ENCODE peak calls at places on chromosomes 2 and 18, in four cellular contexts. Q is HepG2, D is A549, C is GM12878. K is an unnamed sample.

GRCh38 chr2:10654069-10654468 is 35.7 kb downstream of the NOL10 start:
- DNase-seq in C (no peak), D (no peak), Q (no peak), K (no peak)

GRCh38 chr18:22977847-22978701 is 44.9 kb downstream of the RBBP8 start:
- DNase-seq in Q (no peak), D (peak), C (no peak), K (no peak)

GRCh38 chr2:37721219-37721600 is 49.8 kb upstream of the CDC42EP3 start:
- DNase-seq in C (no peak), D (no peak), Q (no peak), K (no peak)

GRCh38 chr18:40371673-40372072 is 1583.4 kb upstream of the PIK3C3 start:
- DNase-seq in D (no peak), Q (no peak), C (no peak), K (no peak)

GRCh38 chr2:8028036-8028435 is 653.8 kb upstream of the ID2 start:
- DNase-seq in D (no peak), Q (no peak), C (no peak), K (no peak)

GRCh38 chr2:121898483-121898882 is 143.0 kb downstream of the TSN start:
- DNase-seq in C (no peak), D (no peak), Q (no peak), K (no peak)

GRCh38 chr2:169221745-169222369 is 140.5 kb downstream of the LRP2 start:
- DNase-seq in C (no peak), Q (no peak), D (peak), K (peak)

GRCh38 chr2:7857904-7858303 is 824.0 kb upstream of the ID2 start:
- DNase-seq in Q (no peak), C (no peak), D (no peak), K (no peak)

GRCh38 chr2:196372276-196372809 is 201.0 kb upstream of the STK17B start:
- DNase-seq in Q (no peak), C (no peak), D (no peak), K (no peak)

GRCh38 chr2:204177977-204178522 is 241.5 kb downstream of the ICOS start:
- DNase-seq in C (peak), D (peak), Q (peak), K (peak)

GRCh38 chr18:40250218-40250617 is 1704.8 kb upstream of the PIK3C3 start:
- DNase-seq in C (no peak), Q (no peak), D (no peak), K (no peak)

GRCh38 chr2:5980351-5981054 is 288.3 kb downstream of the SOX11 start:
- DNase-seq in Q (no peak), D (no peak), C (no peak), K (no peak)

GRCh38 chr2:167890739-167891138 is 356.7 kb downstream of the STK39 start:
- DNase-seq in Q (no peak), C (no peak), D (no peak), K (no peak)

GRCh38 chr18:73245345-73245744 is 377.6 kb upstream of the NETO1 start:
- DNase-seq in D (no peak), Q (no peak), C (no peak), K (no peak)

GRCh38 chr2:202377308-202377736 is 1.2 kb downstream of the BMPR2 start:
- DNase-seq in D (peak), Q (peak), C (no peak), K (peak)

GRCh38 chr2:175007510-175007909 is 2.3 kb upstream of the CHN1 start:
- DNase-seq in D (no peak), Q (no peak), C (no peak), K (no peak)

GRCh38 chr2:45072064-45072861 is 63.0 kb upstream of the SIX2 start:
- DNase-seq in Q (no peak), D (no peak), C (no peak), K (no peak)

GRCh38 chr2:9703085-9703641 is 72.4 kb upstream of the YWHAQ start:
- DNase-seq in Q (peak), D (peak), C (no peak), K (no peak)

GRCh38 chr18:34493099-34493544 is 217.0 kb upstream of the DTNA start:
- DNase-seq in C (no peak), D (peak), Q (peak), K (no peak)

GRCh38 chr2:166106431-166107015 is 21.3 kb downstream of the SCN1A start:
- DNase-seq in D (peak), C (no peak), Q (peak), K (no peak)

GRCh38 chr2:101697124-101697793 is at the start of gene MAP4K4:
- DNase-seq in Q (peak), D (peak), C (no peak), K (peak)

GRCh38 chr2:145597809-145598208 is 1077.9 kb upstream of the ZEB2 start:
- DNase-seq in C (no peak), D (no peak), Q (no peak), K (no peak)

GRCh38 chr2:6750389-6751158 is 115.1 kb downstream of the CMPK2 start:
- DNase-seq in C (no peak), Q (no peak), D (no peak), K (peak)

GRCh38 chr2:69755862-69756467 is 14.0 kb downstream of the ANXA4 start:
- DNase-seq in D (peak), C (no peak), Q (peak), K (no peak)

GRCh38 chr2:234970467-234970866 is 18.6 kb downstream of the SH3BP4 start:
- DNase-seq in Q (no peak), D (no peak), C (no peak), K (no peak)

GRCh38 chr2:160419776-160420521 is 73.7 kb downstream of the RBMS1 start:
- DNase-seq in D (no peak), C (no peak), Q (no peak), K (no peak)

GRCh38 chr2:46584134-46584533 is 104.8 kb downstream of the TMEM247 start:
- DNase-seq in C (no peak), Q (no peak), D (no peak), K (no peak)

GRCh38 chr2:58033530-58033929 is 13.1 kb upstream of the VRK2 start:
- DNase-seq in D (no peak), C (no peak), Q (no peak), K (no peak)

GRCh38 chr2:147408357-147408756 is 436.5 kb upstream of the ACVR2A start:
- DNase-seq in D (no peak), Q (no peak), C (no peak), K (no peak)

GRCh38 chr2:170222298-170222697 is 44.4 kb downstream of the MYO3B start:
- DNase-seq in D (no peak), Q (no peak), C (no peak), K (no peak)

GRCh38 chr2:38765149-38765548 is 12.9 kb upstream of the GEMIN6 start:
- DNase-seq in C (no peak), D (no peak), Q (no peak), K (no peak)

GRCh38 chr2:219701847-219702634 is 74.6 kb downstream of the SLC4A3 start:
- DNase-seq in D (no peak), C (no peak), Q (no peak), K (no peak)

GRCh38 chr2:54500404-54501147 is 44.4 kb downstream of the SPTBN1 start:
- DNase-seq in D (no peak), Q (no peak), C (no peak), K (no peak)
- TF ChIP-seq CHD4 in D (no peak), Q (no peak), C (no peak), K (no peak)

GRCh38 chr2:27428978-27429541 is 629 bp downstream of the NRBP1 start:
- DNase-seq in Q (peak), D (peak), C (no peak), K (peak)
- TF ChIP-seq CHD4 in Q (no peak), D (no peak), C (no peak), K (no peak)

DNA sequence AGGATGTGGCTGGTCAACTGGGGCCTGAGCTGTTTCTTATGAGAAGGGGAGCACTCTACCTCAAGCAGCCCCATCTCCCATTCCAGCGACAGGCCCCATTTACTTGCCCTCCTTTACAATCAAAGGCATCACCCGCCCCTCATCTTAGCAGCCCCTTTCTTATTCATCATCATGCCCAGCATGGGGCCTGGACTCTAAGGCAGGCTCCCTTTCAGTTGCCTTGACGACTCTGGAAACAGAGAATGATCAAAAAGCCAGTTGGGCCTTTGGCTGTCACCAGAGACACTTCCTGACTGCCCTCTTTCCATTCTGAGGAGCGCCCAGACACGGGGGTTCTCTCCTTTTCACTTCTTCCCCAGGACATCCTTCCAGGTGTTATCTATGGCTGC is 11.2 kb downstream of the CELF4 start:
- DNase-seq in C (no peak), Q (no peak), D (no peak), K (no peak)
- TF ChIP-seq CHD4 in C (no peak), Q (no peak), D (no peak), K (no peak)

GRCh38 chr2:20062615-20063545 is 11.5 kb upstream of the LAPTM4A start:
- DNase-seq in D (no peak), Q (no peak), C (no peak), K (no peak)
- TF ChIP-seq CHD4 in D (no peak), Q (no peak), C (no peak), K (no peak)

GRCh38 chr2:162524192-162524591 is 180.3 kb downstream of the GCA start:
- DNase-seq in Q (peak), D (peak), C (no peak), K (no peak)

GRCh38 chr2:162521871-162522655 is 178.1 kb downstream of the GCA start:
- DNase-seq in Q (no peak), C (no peak), D (no peak), K (no peak)

GRCh38 chr2:162518894-162519293 is 175.0 kb downstream of the GCA start:
- DNase-seq in C (no peak), D (no peak), Q (no peak), K (no peak)

GRCh38 chr2:162524849-162525248 is 180.9 kb downstream of the GCA start:
- DNase-seq in Q (no peak), D (no peak), C (no peak), K (no peak)

DNA sequence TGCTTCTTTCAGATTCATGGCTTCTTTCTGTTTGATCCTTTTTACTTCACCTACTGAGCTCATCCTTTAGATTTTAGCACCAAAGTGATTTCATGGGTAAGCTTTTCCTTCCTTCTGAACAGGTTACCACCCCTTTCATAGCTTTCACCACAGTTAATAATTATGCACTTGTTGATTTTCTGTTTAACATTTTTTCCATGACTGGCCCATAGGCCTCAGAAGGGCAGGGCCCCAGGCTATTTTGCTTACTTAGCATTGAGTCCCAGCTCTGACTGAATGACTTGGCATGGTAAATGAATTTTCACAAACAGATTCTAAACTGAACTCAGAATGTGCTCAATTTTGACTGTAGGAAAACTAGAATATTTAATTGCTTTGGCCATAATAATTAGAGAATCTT is 177.0 kb downstream of the GCA start:
- DNase-seq in C (no peak), Q (no peak), D (no peak), K (no peak)
- TF ChIP-seq CHD4 in C (no peak), Q (no peak), D (no peak), K (no peak)

GRCh38 chr18:41972067-41973000 is 17.3 kb downstream of the PIK3C3 start:
- DNase-seq in Q (no peak), C (no peak), D (no peak), K (no peak)
- TF ChIP-seq CHD4 in Q (no peak), C (no peak), D (no peak), K (no peak)

K was measured in K562.